ENCODE peak calls at places on chromosomes 5 and 9, in six cellular contexts. Y is cardiac muscle cell; I is transverse colon; U is lower lobe of right lung; P is HCT116; L is CD8-positive, alpha-beta T cell. S is an unnamed sample. For H3K4me1 and H3K9me3, the result is how much of the 10 kb centered on the place peaks cover.

GRCh38 chr9:116697341-116697740 is 10.2 kb downstream of the TRIM32 start:
- DNase-seq in L (no peak), U (no peak), Y (no peak), P (no peak), I (no peak), S (no peak)

GRCh38 chr5:93126634-93127033 is 454.4 kb downstream of the NR2F1-AS1 start:
- DNase-seq in L (no peak), P (no peak), Y (no peak), I (no peak), U (no peak), S (no peak)

GRCh38 chr9:113343732-113344231 is 3.7 kb upstream of the WDR31 start:
- DNase-seq in I (peak), U (peak), P (no peak), Y (peak), L (no peak), S (peak)

GRCh38 chr5:39519566-39520231 is 94.9 kb upstream of the DAB2 start:
- DNase-seq in I (no peak), P (no peak), L (no peak), U (no peak), Y (no peak), S (no peak)

GRCh38 chr9:121589961-121590360 is 61.5 kb upstream of the DAB2IP start:
- DNase-seq in I (no peak), U (no peak), Y (no peak), P (no peak), L (no peak), S (no peak)

GRCh38 chr5:132487841-132488555 is 2.6 kb downstream of the IRF1 start:
- DNase-seq in L (no peak), U (no peak), I (peak), P (no peak), Y (no peak), S (no peak)

GRCh38 chr9:129221979-129222635 is 44.0 kb upstream of the IER5L start:
- DNase-seq in Y (no peak), P (no peak), L (no peak), I (no peak), U (no peak), S (no peak)

GRCh38 chr5:956941-957729 is 51.5 kb upstream of the NKD2 start:
- DNase-seq in L (no peak), Y (peak), U (no peak), P (no peak), I (no peak), S (peak)

GRCh38 chr5:9356306-9356942 is 189.5 kb downstream of the SEMA5A start:
- DNase-seq in U (no peak), L (no peak), Y (no peak), I (no peak), P (no peak), S (no peak)

GRCh38 chr5:43425965-43426364 is 13.8 kb upstream of the CCL28 start:
- DNase-seq in P (no peak), I (no peak), Y (no peak), U (no peak), L (no peak), S (no peak)

GRCh38 chr9:133606722-133607053 is 2.5 kb downstream of the FAM163B start:
- DNase-seq in I (no peak), L (no peak), U (peak), Y (no peak), P (no peak), S (peak)

GRCh38 chr5:34900660-34901059 is 14.6 kb downstream of the RAD1 start:
- DNase-seq in L (no peak), Y (no peak), I (no peak), U (no peak), P (no peak), S (no peak)

GRCh38 chr5:174283176-174283575 is 237.7 kb downstream of the NSG2 start:
- DNase-seq in Y (no peak), I (no peak), P (no peak), L (no peak), U (no peak), S (no peak)

GRCh38 chr5:135623186-135623715 is 44.5 kb upstream of the CXCL14 start:
- DNase-seq in Y (no peak), L (no peak), P (no peak), U (no peak), I (no peak), S (no peak)

GRCh38 chr9:95880011-95880690 is 4.7 kb downstream of the ERCC6L2 start:
- DNase-seq in Y (no peak), U (no peak), I (no peak), L (no peak), P (no peak), S (no peak)

GRCh38 chr9:83270116-83270515 is 207.2 kb upstream of the RASEF start:
- DNase-seq in P (no peak), Y (peak), I (no peak), U (no peak), L (no peak), S (no peak)

GRCh38 chr5:132060501-132061161 is at the start of gene IL3:
- DNase-seq in P (no peak), Y (no peak), I (peak), L (no peak), U (no peak), S (peak)

GRCh38 chr5:169050146-169050571 is 250.8 kb downstream of the SLIT3 start:
- DNase-seq in Y (no peak), I (no peak), L (no peak), U (no peak), P (no peak), S (no peak)

GRCh38 chr5:115309751-115310370 is 13.4 kb upstream of the CCDC112 start:
- DNase-seq in L (no peak), I (no peak), Y (peak), U (no peak), P (peak), S (no peak)

GRCh38 chr9:96089425-96089824 is 212.6 kb downstream of the HSD17B3 start:
- DNase-seq in I (no peak), U (no peak), Y (no peak), L (no peak), P (no peak), S (no peak)

GRCh38 chr5:139272471-139273321 is 20.8 kb upstream of the MATR3 start:
- DNase-seq in Y (no peak), L (no peak), P (no peak), I (peak), U (no peak), S (no peak)

GRCh38 chr9:96331236-96331947 is 29.4 kb upstream of the HSD17B3 start:
- DNase-seq in I (no peak), L (no peak), Y (no peak), P (no peak), U (no peak), S (no peak)

GRCh38 chr5:123709422-123709821 is 197.4 kb downstream of the CSNK1G3 start:
- DNase-seq in U (no peak), I (no peak), P (no peak), L (no peak), Y (no peak), S (no peak)

GRCh38 chr5:44022622-44023021 is 366.6 kb downstream of the FGF10 start:
- DNase-seq in I (no peak), U (no peak), P (no peak), L (no peak), Y (no peak), S (no peak)

GRCh38 chr9:89421595-89421994 is 76.3 kb downstream of the SEMA4D start:
- DNase-seq in U (no peak), P (no peak), Y (no peak), L (no peak), I (no peak), S (no peak)

GRCh38 chr9:98808411-98808815 is 943 bp downstream of the GALNT12 start:
- DNase-seq in P (no peak), Y (no peak), I (peak), U (peak), L (no peak), S (no peak)

GRCh38 chr5:75640395-75640794 is 29.1 kb downstream of the ANKDD1B start:
- DNase-seq in L (no peak), I (no peak), U (no peak), P (peak), Y (no peak), S (no peak)

GRCh38 chr9:2863831-2864230 is 19.9 kb upstream of the PUM3 start:
- DNase-seq in P (no peak), L (no peak), I (no peak), U (no peak), Y (no peak), S (no peak)

GRCh38 chr5:56552612-56553268 is 262.6 kb upstream of the MAP3K1 start:
- DNase-seq in P (no peak), U (no peak), I (no peak), Y (no peak), L (no peak), S (no peak)

GRCh38 chr9:757246-757881 is 84.1 kb upstream of the DMRT1 start:
- DNase-seq in Y (peak), L (no peak), I (peak), P (peak), U (no peak), S (no peak)

GRCh38 chr5:2455878-2456277 is 295.6 kb downstream of the IRX2 start:
- DNase-seq in L (no peak), P (no peak), U (no peak), Y (no peak), I (no peak), S (no peak)

GRCh38 chr5:116600876-116601275 is 26.3 kb upstream of the SEMA6A start:
- DNase-seq in I (no peak), L (no peak), Y (no peak), U (no peak), P (no peak), S (no peak)

GRCh38 chr9:22112870-22113846 is 104.1 kb upstream of the CDKN2B start:
- DNase-seq in P (no peak), I (peak), U (no peak), L (no peak), Y (no peak), S (no peak)

GRCh38 chr9:126953089-126953809 is 38.7 kb downstream of the RALGPS1 start:
- DNase-seq in U (no peak), Y (no peak), I (no peak), L (no peak), P (no peak), S (no peak)

GRCh38 chr5:138459311-138459710 is 6.0 kb upstream of the EGR1 start:
- DNase-seq in L (peak), I (peak), U (peak), P (no peak), Y (no peak), S (peak)

GRCh38 chr5:36017622-36018021 is 26.4 kb upstream of the UGT3A1 start:
- DNase-seq in P (no peak), U (no peak), I (peak), Y (no peak), L (no peak), S (no peak)

GRCh38 chr9:37958154-37958553 is 54.2 kb upstream of the SLC25A51 start:
- DNase-seq in P (no peak), Y (no peak), U (no peak), L (no peak), I (no peak), S (peak)
- H3K4me1 ChIP-seq in P (under half), Y (under half), U (under half), L (under half), I (under half), S (under half)

DNA sequence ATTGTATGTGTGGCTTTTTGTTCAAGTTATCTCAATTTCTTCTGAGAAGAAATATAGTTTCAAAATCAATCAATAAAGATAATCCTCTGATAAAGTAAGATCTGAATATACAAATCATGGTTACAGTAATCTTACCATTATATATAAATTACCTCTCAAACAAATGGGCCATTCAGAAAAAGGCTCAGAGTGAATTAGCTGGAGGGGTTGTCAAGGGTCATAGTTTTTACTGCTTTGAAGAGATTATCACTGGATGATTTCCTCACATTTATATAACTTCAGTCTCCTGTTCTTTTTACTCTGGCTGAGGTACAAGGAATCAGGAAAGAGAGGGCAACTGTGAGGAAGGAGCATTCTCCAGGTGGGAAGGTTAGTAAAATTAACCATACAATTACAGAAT is 148.6 kb upstream of the ELL2 start:
- DNase-seq in L (no peak), Y (no peak), U (no peak), I (no peak), P (no peak), S (no peak)
- H3K4me3 ChIP-seq in L (no peak), Y (no peak), U (no peak), I (no peak), P (no peak), S (no peak)

DNA sequence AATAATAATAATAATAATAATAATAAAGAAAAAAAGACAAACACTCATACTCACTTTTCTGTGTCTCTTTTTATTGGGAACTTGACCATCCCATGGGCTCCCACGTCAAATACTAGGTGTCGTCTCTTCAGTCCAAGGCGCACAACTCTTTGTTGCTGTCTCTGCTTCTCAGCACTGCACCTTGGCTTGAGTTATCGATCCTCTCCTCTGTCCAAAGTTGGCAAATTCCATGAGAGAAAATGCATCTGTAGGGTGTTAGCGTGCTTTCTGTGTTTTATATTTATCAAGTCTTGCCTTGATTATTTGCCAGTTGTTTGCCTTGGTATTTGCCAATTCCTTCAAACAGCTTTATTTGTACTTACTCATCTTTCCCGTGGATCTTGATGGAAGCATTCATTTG is 653.7 kb downstream of the CDH18 start:
- DNase-seq in L (no peak), U (no peak), P (no peak), I (no peak), Y (no peak), S (no peak)
- H3K9me3 ChIP-seq in L (under half), U (under half), P (under half), I (under half), Y (under half), S (under half)

DNA sequence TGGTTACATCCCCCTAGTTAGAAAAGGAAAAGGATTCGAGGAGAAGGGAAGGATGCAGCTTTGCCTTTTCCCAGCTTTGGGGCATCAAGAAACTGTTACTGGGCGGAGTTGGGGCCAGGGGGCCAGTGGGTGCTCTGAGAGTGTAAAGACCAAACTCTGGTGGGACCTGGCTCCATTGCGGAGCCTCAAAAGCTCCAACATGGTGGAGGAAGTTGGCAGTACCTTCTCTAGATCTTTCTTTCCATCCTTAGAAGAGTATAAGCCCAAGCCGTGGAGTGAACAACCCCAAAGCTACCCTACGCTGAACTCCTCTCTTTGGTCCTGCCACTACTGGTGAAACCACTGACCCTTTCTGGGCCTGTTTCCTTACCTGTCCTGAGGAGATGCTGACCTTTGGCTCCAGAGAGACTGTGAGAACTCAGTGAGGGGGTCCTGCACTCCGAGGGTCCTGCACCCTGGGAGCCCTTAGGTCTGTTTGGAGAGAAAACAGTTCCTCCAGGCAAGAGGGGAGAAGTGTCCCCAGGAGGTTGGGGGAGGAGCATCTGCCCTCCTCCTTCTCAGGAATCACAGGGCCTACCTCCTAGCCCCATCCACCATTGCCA is 1.1 kb upstream of the BARX1 start:
- DNase-seq in Y (no peak), U (no peak), P (no peak), I (no peak), L (no peak), S (no peak)
- H3K4me1 ChIP-seq in Y (under half), U (half or more), P (under half), I (half or more), L (half or more), S (under half)

DNA sequence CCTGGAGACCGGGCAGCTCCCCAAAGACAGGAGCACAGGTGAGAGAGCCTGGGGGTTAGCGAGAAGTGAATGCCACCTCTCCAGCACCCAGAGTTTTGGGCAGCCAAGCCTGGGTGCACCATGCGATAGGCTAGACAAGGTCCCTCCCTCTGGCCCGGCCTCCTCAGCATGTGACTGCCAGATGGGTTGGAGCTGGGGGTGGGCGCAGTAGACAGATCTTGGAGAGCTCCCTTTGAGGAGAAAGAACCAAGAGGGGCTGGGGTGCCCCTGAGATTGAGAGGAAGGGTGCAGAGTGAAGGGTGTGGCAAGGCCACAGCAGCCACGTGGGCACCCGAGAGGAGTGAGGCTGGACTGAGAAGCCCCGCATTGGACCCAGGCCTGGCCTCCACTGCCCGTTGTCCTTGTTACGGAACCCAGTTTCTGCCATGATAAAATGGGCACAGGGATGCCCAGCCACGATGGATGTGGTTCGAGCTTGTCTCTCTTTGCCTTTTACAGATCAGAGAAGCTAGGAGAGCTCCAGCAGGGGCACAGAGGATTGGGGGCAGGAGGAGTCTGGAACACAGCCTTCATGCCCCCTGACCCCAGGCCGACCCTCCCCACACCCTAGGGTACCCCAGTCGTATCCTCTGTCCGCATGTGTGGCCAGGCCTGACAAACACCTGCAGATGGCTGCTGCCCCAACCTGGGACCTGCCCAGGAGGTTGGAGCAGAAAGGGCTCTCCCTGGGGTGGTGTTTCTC is 1.3 kb downstream of the TMEM141 start:
- DNase-seq in Y (no peak), U (peak), P (no peak), I (no peak), L (no peak), S (peak)
- H3K4me3 ChIP-seq in Y (peak), U (peak), P (peak), I (peak), L (peak), S (no peak)

DNA sequence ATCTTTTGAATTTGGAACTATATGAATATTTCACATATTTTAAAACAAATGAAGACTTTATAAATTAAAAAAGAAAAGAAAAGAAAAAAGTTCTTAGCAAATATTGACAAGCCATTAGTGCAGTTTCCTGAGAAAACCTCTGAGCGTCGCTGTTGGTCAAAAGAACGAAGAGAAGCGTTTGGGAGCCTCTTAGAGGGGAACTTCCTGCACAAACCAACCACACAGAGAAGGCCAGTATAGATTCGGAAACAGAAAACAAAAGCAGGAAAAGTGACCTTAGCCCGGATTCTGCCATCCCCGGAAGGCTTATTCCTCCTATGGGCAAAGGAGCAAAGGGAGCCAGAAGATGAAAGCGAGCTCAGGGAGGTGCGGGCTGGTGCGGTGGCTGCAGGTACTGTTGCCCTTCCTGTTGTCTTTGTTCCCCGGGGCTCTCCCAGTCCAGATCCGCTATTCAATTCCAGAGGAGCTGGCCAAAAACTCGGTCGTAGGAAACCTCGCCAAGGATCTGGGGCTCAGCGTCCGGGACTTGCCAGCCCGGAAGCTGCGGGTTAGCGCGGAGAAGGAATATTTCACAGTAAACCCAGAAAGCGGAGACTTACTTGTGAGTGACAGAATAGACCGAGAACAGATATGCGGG is at the start of gene PCDHGB2:
- DNase-seq in P (peak), U (no peak), L (no peak), Y (peak), I (no peak), S (no peak)
- H3K9me3 ChIP-seq in P (under half), U (half or more), L (under half), Y (under half), I (half or more), S (under half)

DNA sequence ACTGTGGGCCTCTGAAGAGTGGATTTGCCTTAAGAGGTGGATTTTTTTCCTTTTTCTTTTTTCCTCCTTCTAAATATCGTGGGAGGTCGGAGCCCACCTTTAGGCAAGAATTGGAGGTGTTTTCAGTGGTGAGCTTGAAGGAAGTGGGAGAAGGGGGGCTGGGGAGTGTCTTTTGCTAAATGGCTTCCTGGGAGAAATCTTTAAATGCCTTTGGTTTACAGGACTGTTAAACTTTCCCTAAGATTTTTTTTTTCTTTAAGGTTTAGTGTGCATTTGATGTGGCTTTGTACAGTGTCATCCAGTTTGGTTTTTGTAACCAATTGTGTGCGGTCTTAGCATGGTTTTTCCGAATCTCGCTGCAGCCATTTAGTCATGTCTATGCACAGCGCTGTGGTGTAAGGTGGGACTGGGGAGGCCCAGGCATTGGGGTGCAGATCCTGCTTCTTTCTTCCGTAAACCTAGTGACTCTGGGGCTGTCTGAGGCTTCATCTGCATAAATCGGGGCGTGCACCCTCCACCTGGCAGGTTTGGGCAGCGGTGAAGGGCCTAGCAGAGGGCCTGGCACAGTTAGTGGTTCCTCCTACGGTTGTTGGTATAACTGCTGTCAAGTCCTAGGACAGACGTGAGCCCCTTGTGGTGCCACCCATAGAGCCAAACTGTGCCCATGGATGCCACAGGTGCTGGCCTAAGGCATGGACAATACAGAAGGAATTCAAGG is 1.3 kb downstream of the PRRC2B start:
- DNase-seq in I (peak), P (no peak), L (peak), U (peak), Y (no peak), S (peak)
- H3K4me1 ChIP-seq in I (half or more), P (under half), L (half or more), U (half or more), Y (under half), S (under half)

GRCh38 chr5:80246995-80247729 is 8.7 kb downstream of the SERINC5 start:
- DNase-seq in L (no peak), I (peak), U (peak), Y (peak), P (peak), S (peak)
- H3K4me3 ChIP-seq in L (no peak), I (no peak), U (no peak), Y (no peak), P (peak), S (no peak)

S was measured in aorta.